ENCODE peak calls at places on chromosome 17, in seven cellular contexts. A, K, C, G, H, Q and D are unnamed samples.

GRCh38 chr17:36657390-36657762 is 56.0 kb downstream of the MRM1 start:
- DNase-seq in A (no peak), K (peak), C (no peak), G (no peak), H (no peak), Q (no peak), D (no peak)

GRCh38 chr17:73272906-73273218 is 11.2 kb upstream of the CPSF4L start:
- DNase-seq in A (no peak), K (no peak), C (no peak), G (no peak), H (no peak), Q (no peak), D (no peak)

GRCh38 chr17:61842899-61843298 is 20.4 kb downstream of the BRIP1 start:
- DNase-seq in A (no peak), K (no peak), C (no peak), G (no peak), H (no peak), Q (no peak), D (no peak)

GRCh38 chr17:33099906-33100305 is 108.3 kb downstream of the SPACA3 start:
- DNase-seq in A (no peak), K (no peak), C (no peak), G (no peak), H (no peak), Q (no peak), D (no peak)

GRCh38 chr17:76434870-76435269 is 18.1 kb downstream of the UBE2O start:
- DNase-seq in A (no peak), K (peak), C (no peak), G (no peak), H (no peak), Q (no peak), D (no peak)

GRCh38 chr17:20935740-20936139 is 107.1 kb downstream of the USP22 start:
- DNase-seq in A (no peak), K (peak), C (no peak), G (peak), H (no peak), Q (no peak), D (no peak)

GRCh38 chr17:76354747-76355310 is 1.1 kb upstream of the PRPSAP1 start:
- DNase-seq in A (no peak), K (no peak), C (no peak), G (no peak), H (no peak), Q (no peak), D (no peak)

GRCh38 chr17:55458977-55459376 is 37.3 kb upstream of the MMD start:
- DNase-seq in A (no peak), K (peak), C (no peak), G (peak), H (no peak), Q (no peak), D (no peak)

GRCh38 chr17:49193513-49194296 is 16.7 kb downstream of the GNGT2 start:
- DNase-seq in A (peak), K (peak), C (no peak), G (peak), H (peak), Q (no peak), D (peak)

GRCh38 chr17:79960788-79961522 is 74.7 kb downstream of the TBC1D16 start:
- DNase-seq in A (no peak), K (no peak), C (no peak), G (peak), H (no peak), Q (no peak), D (no peak)

GRCh38 chr17:34121311-34121710 is 133.8 kb upstream of the CCL2 start:
- DNase-seq in A (no peak), K (no peak), C (no peak), G (no peak), H (no peak), Q (no peak), D (no peak)

GRCh38 chr17:6523330-6523729 is 33.0 kb downstream of the PITPNM3 start:
- DNase-seq in A (no peak), K (peak), C (no peak), G (peak), H (no peak), Q (no peak), D (no peak)

GRCh38 chr17:3988297-3989120 is 24.3 kb upstream of the ATP2A3 start:
- DNase-seq in A (no peak), K (peak), C (no peak), G (peak), H (no peak), Q (no peak), D (no peak)

GRCh38 chr17:27322690-27323508 is 29.0 kb downstream of the WSB1 start:
- DNase-seq in A (no peak), K (no peak), C (no peak), G (no peak), H (no peak), Q (no peak), D (no peak)

GRCh38 chr17:31561469-31562412 is 170.3 kb downstream of the RAB11FIP4 start:
- DNase-seq in A (no peak), K (peak), C (no peak), G (peak), H (no peak), Q (no peak), D (no peak)

GRCh38 chr17:40168262-40168832 is 8.9 kb upstream of the RAPGEFL1 start:
- DNase-seq in A (no peak), K (peak), C (no peak), G (peak), H (no peak), Q (peak), D (no peak)

GRCh38 chr17:70702683-70703255 is 533.4 kb downstream of the KCNJ2 start:
- DNase-seq in A (no peak), K (no peak), C (no peak), G (no peak), H (no peak), Q (no peak), D (no peak)

DNA sequence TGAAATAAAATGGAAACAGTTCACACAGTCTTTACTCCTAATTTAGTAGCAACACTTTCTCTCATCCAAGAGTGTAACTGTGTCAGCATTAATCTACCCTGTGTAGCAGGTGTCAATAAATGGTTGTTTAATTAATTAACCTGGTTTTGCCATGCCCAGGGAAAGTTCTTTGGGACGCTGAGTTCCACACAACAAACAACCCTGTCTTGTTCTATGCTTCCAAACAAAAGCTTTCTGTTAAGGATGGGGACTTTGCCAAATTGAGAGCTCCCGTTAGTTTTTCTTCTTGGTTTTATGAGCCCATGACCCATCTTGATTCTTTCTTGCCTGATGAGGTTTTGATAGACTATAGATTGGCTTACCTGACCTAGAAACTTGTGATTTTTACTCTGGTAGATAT is 530.1 kb downstream of the KCNJ2 start:
- DNase-seq in A (no peak), K (no peak), C (no peak), G (no peak), H (no peak), Q (no peak), D (no peak)
- H3K4me3 ChIP-seq in A (no peak), K (no peak), C (no peak), G (no peak), H (no peak), Q (no peak), D (no peak)

GRCh38 chr17:5000237-5000639 is 2.5 kb downstream of the KIF1C start:
- DNase-seq in A (no peak), K (peak), C (no peak), G (peak), H (peak), Q (no peak), D (no peak)
- H3K4me3 ChIP-seq in A (no peak), K (no peak), C (peak), G (no peak), H (no peak), Q (peak), D (peak)

GRCh38 chr17:63647936-63648335 is 25.7 kb downstream of the MAP3K3 start:
- DNase-seq in A (no peak), K (no peak), C (no peak), G (no peak), H (no peak), Q (no peak), D (no peak)
- H3K4me3 ChIP-seq in A (no peak), K (no peak), C (no peak), G (no peak), H (no peak), Q (no peak), D (no peak)

DNA sequence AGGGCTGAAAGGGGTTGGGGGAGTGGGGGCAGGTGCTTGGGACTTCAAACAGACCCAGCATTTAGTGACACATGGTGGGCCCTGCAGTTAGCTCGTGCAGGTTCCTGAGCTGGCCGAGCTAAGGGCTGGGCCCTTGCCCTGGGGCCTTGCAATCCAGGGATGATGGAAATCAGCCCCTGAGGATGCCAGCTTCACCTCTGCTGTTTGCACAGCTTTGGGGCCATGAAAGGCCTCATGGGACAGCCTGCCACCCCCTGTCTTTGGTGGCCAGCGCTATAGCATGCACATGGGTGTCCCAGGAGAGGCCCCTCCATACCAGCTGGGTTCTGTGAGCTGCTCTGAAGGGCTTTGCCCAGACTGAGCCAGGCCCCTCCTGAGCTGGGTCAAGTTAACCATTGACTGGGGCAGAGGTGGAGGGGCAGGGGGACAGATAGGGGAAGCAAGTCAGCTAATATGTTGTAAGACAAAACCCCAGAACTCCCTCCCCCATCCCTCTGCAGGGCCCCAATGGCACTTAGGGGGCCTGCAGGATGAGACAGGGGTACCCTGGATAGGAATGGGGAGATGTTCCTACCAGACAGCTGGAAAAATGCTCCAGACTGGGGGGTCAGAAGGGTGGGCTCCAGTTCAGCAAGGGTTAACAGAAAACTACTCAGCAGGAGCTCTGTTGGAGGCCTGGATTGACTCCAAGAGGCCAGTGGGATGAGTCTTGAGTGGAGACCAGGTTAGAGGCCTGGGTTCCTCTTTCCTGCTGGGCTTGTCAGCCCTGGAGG is 679 bp downstream of the PRR15L start:
- DNase-seq in A (no peak), K (no peak), C (no peak), G (no peak), H (no peak), Q (no peak), D (no peak)
- H3K4me3 ChIP-seq in A (no peak), K (no peak), C (peak), G (no peak), H (peak), Q (no peak), D (peak)

GRCh38 chr17:50533185-50533584 is 650 bp downstream of the EPN3 start:
- DNase-seq in A (no peak), K (no peak), C (no peak), G (no peak), H (no peak), Q (no peak), D (no peak)

GRCh38 chr17:50533720-50534148 is 1.2 kb downstream of the EPN3 start:
- DNase-seq in A (no peak), K (peak), C (no peak), G (peak), H (peak), Q (no peak), D (peak)

GRCh38 chr17:50531428-50532025 is 1.0 kb upstream of the EPN3 start:
- DNase-seq in A (no peak), K (no peak), C (no peak), G (no peak), H (no peak), Q (no peak), D (no peak)

GRCh38 chr17:50534222-50534978 is 1.9 kb downstream of the EPN3 start:
- DNase-seq in A (no peak), K (peak), C (peak), G (peak), H (peak), Q (no peak), D (no peak)

DNA sequence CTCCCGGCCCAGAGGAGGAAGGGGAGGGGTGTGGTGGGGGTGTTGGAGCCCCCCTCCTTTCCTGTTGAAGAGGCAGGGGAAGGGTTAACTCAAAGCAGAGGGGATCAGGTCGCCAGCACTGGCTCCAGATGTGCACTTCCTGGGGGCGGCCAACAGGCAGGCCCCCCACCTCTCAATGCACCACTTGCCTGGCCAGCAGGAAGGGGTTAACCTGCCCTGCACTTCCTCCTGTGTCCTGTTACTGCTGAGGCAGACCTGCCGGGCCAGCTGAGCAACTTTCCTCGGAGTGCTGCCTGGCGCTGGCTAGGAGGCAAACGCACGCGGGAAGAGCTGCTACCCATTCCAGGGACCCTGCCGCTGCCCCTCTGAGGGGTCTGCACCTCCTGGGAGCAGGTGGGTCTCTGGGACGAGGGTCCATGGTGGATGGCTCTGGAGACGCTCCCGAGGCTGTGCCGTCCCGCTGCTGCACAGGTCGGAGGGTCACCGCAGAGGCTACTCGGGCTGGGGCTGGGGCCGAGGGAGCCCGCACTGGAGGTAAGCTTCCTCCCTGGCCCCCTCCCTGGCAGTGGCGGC is at the start of gene EPN3:
- DNase-seq in A (no peak), K (no peak), C (peak), G (no peak), H (no peak), Q (no peak), D (no peak)
- H3K4me3 ChIP-seq in A (peak), K (no peak), C (peak), G (no peak), H (peak), Q (no peak), D (no peak)

GRCh38 chr17:43830510-43831145 is 2.3 kb downstream of the MPP3 start:
- DNase-seq in A (no peak), K (no peak), C (no peak), G (no peak), H (no peak), Q (no peak), D (no peak)

GRCh38 chr17:43832168-43832975 is 574 bp downstream of the MPP3 start:
- DNase-seq in A (no peak), K (peak), C (no peak), G (peak), H (peak), Q (peak), D (no peak)

GRCh38 chr17:43829738-43830137 is 3.2 kb downstream of the MPP3 start:
- DNase-seq in A (no peak), K (no peak), C (no peak), G (no peak), H (no peak), Q (no peak), D (no peak)

GRCh38 chr17:43832976-43833829 is at the start of gene MPP3:
- DNase-seq in A (peak), K (peak), C (peak), G (peak), H (peak), Q (no peak), D (peak)

DNA sequence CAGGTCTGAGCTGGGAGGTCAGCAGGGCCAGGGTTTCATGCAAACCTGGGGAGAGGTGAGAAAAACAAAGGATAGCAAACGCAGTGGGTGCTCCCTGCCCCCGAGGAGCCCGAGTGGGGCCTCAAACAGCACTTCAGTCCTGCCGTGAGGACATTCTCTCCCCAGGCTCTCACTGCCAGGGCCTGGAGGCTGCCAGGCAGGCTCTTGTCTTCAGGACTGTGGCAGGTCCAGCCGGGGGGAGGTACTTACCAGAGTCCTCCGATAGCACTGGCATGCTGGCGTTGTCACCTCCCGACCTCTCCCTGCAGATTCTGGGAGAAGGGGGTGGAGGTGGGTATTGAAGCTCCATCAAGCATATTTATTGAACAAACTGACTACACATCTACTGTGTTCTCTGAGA is 1.3 kb downstream of the MPP3 start:
- DNase-seq in A (no peak), K (no peak), C (no peak), G (no peak), H (no peak), Q (no peak), D (no peak)
- H3K4me3 ChIP-seq in A (no peak), K (no peak), C (peak), G (no peak), H (no peak), Q (no peak), D (no peak)

GRCh38 chr17:58693751-58694150 is 1.3 kb downstream of the RAD51C start:
- DNase-seq in A (no peak), K (no peak), C (no peak), G (no peak), H (no peak), Q (no peak), D (no peak)
- H3K4me3 ChIP-seq in A (no peak), K (peak), C (no peak), G (no peak), H (no peak), Q (no peak), D (no peak)

GRCh38 chr17:77444653-77445029 is 303.9 kb downstream of the SEC14L1 start:
- DNase-seq in A (no peak), K (peak), C (no peak), G (peak), H (peak), Q (no peak), D (no peak)
- H3K4me3 ChIP-seq in A (no peak), K (no peak), C (no peak), G (no peak), H (no peak), Q (no peak), D (peak)

GRCh38 chr17:351875-352420 is 659 bp downstream of the RPH3AL start:
- DNase-seq in A (no peak), K (no peak), C (no peak), G (no peak), H (no peak), Q (no peak), D (no peak)

GRCh38 chr17:353213-353837 is 718 bp upstream of the RPH3AL start:
- DNase-seq in A (no peak), K (no peak), C (no peak), G (no peak), H (no peak), Q (no peak), D (no peak)

GRCh38 chr17:353838-354234 is 1.2 kb upstream of the RPH3AL start:
- DNase-seq in A (no peak), K (no peak), C (no peak), G (no peak), H (no peak), Q (no peak), D (no peak)

GRCh38 chr17:351436-351713 is 1.2 kb downstream of the RPH3AL start:
- DNase-seq in A (no peak), K (no peak), C (no peak), G (no peak), H (no peak), Q (no peak), D (no peak)

DNA sequence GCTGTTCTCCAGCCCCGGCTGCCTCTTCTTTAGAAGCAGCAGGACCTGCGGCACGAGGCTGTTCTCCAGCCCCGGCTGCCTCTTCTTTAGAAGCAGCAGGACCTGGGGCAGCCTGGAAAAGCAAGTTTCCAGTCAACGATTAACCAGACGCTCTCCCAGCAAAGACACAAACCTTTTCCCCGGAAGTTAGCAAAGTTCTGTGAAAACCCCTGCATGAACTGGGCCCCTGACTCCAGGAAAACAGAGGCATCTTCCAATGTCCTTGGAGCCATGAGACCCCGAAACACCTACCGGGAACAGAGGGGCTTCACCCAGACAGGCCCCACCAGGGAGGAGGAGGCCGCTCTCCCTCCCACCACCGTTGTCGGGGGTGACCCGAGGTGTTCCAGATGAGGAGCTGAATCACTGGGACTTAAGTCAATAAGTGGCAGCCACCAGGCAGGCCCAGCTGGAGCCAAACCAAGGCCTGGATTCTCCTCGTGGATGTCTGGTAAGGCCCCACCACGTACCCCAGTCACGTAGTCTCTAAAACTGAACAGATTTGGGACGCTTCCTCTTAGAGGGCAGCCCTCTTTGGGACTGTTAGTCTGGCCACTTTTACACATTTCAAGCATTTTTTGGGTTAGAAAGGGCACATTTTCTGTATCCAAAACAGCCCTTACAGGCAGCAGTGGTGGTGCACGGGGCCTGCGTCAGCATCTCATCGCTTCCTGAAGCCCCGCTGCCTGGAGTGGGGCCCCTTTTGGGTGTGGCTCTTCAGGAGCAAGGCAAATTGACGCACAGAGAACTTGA is at the start of gene RPH3AL:
- DNase-seq in A (peak), K (no peak), C (peak), G (peak), H (peak), Q (no peak), D (no peak)
- H3K4me3 ChIP-seq in A (no peak), K (no peak), C (peak), G (no peak), H (no peak), Q (no peak), D (peak)

GRCh38 chr17:44987883-44988195 is 19.7 kb upstream of the C1QL1 start:
- DNase-seq in A (no peak), K (no peak), C (no peak), G (no peak), H (no peak), Q (no peak), D (no peak)

GRCh38 chr17:44989552-44990138 is 21.5 kb upstream of the C1QL1 start:
- DNase-seq in A (no peak), K (no peak), C (no peak), G (no peak), H (no peak), Q (no peak), D (no peak)

GRCh38 chr17:44987194-44987882 is 19.2 kb upstream of the C1QL1 start:
- DNase-seq in A (no peak), K (no peak), C (no peak), G (no peak), H (no peak), Q (no peak), D (no peak)

GRCh38 chr17:44990994-44991393 is 22.9 kb upstream of the C1QL1 start:
- DNase-seq in A (no peak), K (no peak), C (no peak), G (no peak), H (no peak), Q (no peak), D (no peak)

GRCh38 chr17:44988256-44988942 is 20.3 kb upstream of the C1QL1 start:
- DNase-seq in A (no peak), K (no peak), C (no peak), G (no peak), H (no peak), Q (no peak), D (no peak)
- H3K4me3 ChIP-seq in A (no peak), K (no peak), C (no peak), G (no peak), H (no peak), Q (no peak), D (no peak)